ENCODE peak calls at places on chromosomes 5 and 9, in five cellular contexts. One of them, this sample, is unnamed.

GRCh38 chr9:34984049-34984448 is 5.5 kb upstream of the DNAJB5 start:
- DNase-seq in PC-3: peak; percentile 40
- DNase-seq in psoas muscle: no peak
- DNase-seq in keratinocyte: no peak
- DNase-seq in heart right ventricle: no peak
- DNase-seq in this sample: no peak

GRCh38 chr5:88772047-88772446 is 110.9 kb downstream of the MEF2C start:
- DNase-seq in PC-3: peak; percentile 13
- DNase-seq in psoas muscle: no peak
- DNase-seq in keratinocyte: no peak
- DNase-seq in heart right ventricle: no peak
- DNase-seq in this sample: no peak

GRCh38 chr9:97984188-97985057 is 1.3 kb downstream of the ANP32B start:
- DNase-seq in PC-3: peak; percentile 74
- DNase-seq in psoas muscle: peak; percentile 89
- DNase-seq in keratinocyte: no peak
- DNase-seq in heart right ventricle: peak; percentile 83
- DNase-seq in this sample: no peak

GRCh38 chr5:157917909-157918809 is 59.2 kb upstream of the CLINT1 start:
- DNase-seq in PC-3: peak; percentile 92
- DNase-seq in psoas muscle: peak; percentile 60
- DNase-seq in keratinocyte: peak; percentile 41
- DNase-seq in heart right ventricle: peak; percentile 57
- DNase-seq in this sample: peak; percentile 56

GRCh38 chr5:170315154-170315553 is 17.6 kb upstream of the LCP2 start:
- DNase-seq in PC-3: no peak
- DNase-seq in psoas muscle: peak; percentile 69
- DNase-seq in keratinocyte: no peak
- DNase-seq in heart right ventricle: peak; percentile 67
- DNase-seq in this sample: no peak

GRCh38 chr5:43017438-43017820 is 22.7 kb downstream of the ANXA2R start:
- DNase-seq in PC-3: peak; percentile 56
- DNase-seq in psoas muscle: peak; percentile 40
- DNase-seq in keratinocyte: no peak
- DNase-seq in heart right ventricle: peak; percentile 54
- DNase-seq in this sample: no peak

GRCh38 chr5:119439140-119439625 is 13.1 kb upstream of the HSD17B4 start:
- DNase-seq in PC-3: no peak
- DNase-seq in psoas muscle: no peak
- DNase-seq in keratinocyte: no peak
- DNase-seq in heart right ventricle: no peak
- DNase-seq in this sample: no peak

GRCh38 chr9:92489209-92489608 is 6.9 kb upstream of the ASPN start:
- DNase-seq in PC-3: peak; percentile 22
- DNase-seq in psoas muscle: no peak
- DNase-seq in keratinocyte: no peak
- DNase-seq in heart right ventricle: no peak
- DNase-seq in this sample: no peak

GRCh38 chr9:101625871-101626270 is 31.1 kb upstream of the PPP3R2 start:
- DNase-seq in PC-3: no peak
- DNase-seq in psoas muscle: peak; percentile 14
- DNase-seq in keratinocyte: no peak
- DNase-seq in heart right ventricle: no peak
- DNase-seq in this sample: no peak

GRCh38 chr5:41763096-41763495 is 107.1 kb downstream of the OXCT1 start:
- DNase-seq in PC-3: peak; percentile 32
- DNase-seq in psoas muscle: no peak
- DNase-seq in keratinocyte: no peak
- DNase-seq in heart right ventricle: no peak
- DNase-seq in this sample: no peak

GRCh38 chr5:34691326-34691725 is 35.2 kb downstream of the RAI14 start:
- DNase-seq in PC-3: peak; percentile 37
- DNase-seq in psoas muscle: no peak
- DNase-seq in keratinocyte: no peak
- DNase-seq in heart right ventricle: no peak
- DNase-seq in this sample: no peak

GRCh38 chr5:157575096-157575872 is at the start of gene ADAM19:
- DNase-seq in PC-3: peak; percentile 86
- DNase-seq in psoas muscle: peak; percentile 56
- DNase-seq in keratinocyte: no peak
- DNase-seq in heart right ventricle: peak; percentile 32
- DNase-seq in this sample: no peak

GRCh38 chr5:91438871-91439270 is 55.8 kb upstream of the ARRDC3 start:
- DNase-seq in PC-3: peak; percentile 41
- DNase-seq in psoas muscle: no peak
- DNase-seq in keratinocyte: no peak
- DNase-seq in heart right ventricle: no peak
- DNase-seq in this sample: no peak

GRCh38 chr9:2992427-2992826 is 148.5 kb upstream of the PUM3 start:
- DNase-seq in PC-3: no peak
- DNase-seq in psoas muscle: no peak
- DNase-seq in keratinocyte: no peak
- DNase-seq in heart right ventricle: no peak
- DNase-seq in this sample: no peak

DNA sequence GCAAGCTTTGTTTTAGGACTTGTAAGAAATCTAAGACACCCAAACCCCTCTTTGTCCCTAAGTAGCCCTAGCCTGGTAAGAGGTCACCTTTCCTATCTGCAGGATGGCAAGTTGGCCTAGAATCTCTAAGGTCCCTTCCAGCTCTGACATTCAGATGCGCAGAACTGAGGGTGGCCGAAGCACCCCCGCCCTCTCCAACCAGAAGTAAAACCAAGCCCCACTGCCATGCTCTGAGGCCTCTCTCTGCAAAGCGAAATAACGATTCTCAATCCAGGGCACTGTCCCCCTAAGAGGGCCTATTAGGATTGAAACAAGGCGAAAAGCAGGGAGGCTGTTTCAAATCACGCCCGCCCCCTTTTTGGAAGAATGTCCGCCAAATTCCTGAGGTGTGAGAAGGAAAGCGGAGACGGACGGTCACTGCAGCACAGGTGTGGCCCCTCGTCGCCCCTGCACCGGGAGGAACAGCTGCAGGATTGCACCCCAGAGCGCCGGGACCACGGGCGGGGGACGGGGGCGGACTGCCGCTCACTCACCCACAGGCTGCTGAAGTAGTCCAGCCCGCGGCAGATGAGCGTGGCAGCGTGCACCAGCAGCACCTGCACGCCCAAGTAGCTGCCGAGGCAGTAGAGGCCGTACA is 827 bp downstream of the TMEM245 start:
- DNase-seq in PC-3: peak; percentile 32
- DNase-seq in psoas muscle: no peak
- DNase-seq in keratinocyte: no peak
- DNase-seq in heart right ventricle: no peak
- DNase-seq in this sample: no peak
- H3K27ac ChIP-seq in PC-3: peak overlapping the region; percentile 77
- H3K27ac ChIP-seq in psoas muscle: peak overlapping the region; percentile 86
- H3K27ac ChIP-seq in keratinocyte: peak overlapping the region; percentile 94
- H3K27ac ChIP-seq in heart right ventricle: peak overlapping the region; percentile 87
- H3K27ac ChIP-seq in this sample: peak overlapping the region; percentile 78

DNA sequence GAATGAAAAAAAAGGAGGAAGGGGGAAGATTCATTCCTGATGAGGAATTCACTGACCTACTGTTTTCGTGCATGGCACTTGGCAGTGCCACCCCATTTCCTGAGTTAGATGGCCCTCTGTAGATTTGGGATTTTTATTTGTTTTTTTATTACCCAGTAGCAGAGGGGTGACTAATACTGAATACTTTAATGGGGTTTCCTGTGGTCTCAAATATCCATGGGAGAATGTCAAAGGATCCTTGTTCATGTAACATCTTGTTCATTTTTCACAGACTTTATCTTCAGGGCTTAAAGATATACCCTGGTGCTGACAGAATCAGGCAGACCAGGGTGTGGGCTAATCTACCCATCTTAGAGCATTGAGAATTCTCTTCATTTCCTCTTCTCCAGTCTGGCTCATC is 93.0 kb downstream of the MAMDC2 start:
- DNase-seq in PC-3: peak; percentile 76
- DNase-seq in psoas muscle: no peak
- DNase-seq in keratinocyte: no peak
- DNase-seq in heart right ventricle: no peak
- DNase-seq in this sample: no peak
- H3K27ac ChIP-seq in PC-3: peak overlapping the region; percentile 64
- H3K27ac ChIP-seq in psoas muscle: no peak overlapping the region
- H3K27ac ChIP-seq in keratinocyte: no peak overlapping the region
- H3K27ac ChIP-seq in heart right ventricle: no peak overlapping the region
- H3K27ac ChIP-seq in this sample: no peak overlapping the region

DNA sequence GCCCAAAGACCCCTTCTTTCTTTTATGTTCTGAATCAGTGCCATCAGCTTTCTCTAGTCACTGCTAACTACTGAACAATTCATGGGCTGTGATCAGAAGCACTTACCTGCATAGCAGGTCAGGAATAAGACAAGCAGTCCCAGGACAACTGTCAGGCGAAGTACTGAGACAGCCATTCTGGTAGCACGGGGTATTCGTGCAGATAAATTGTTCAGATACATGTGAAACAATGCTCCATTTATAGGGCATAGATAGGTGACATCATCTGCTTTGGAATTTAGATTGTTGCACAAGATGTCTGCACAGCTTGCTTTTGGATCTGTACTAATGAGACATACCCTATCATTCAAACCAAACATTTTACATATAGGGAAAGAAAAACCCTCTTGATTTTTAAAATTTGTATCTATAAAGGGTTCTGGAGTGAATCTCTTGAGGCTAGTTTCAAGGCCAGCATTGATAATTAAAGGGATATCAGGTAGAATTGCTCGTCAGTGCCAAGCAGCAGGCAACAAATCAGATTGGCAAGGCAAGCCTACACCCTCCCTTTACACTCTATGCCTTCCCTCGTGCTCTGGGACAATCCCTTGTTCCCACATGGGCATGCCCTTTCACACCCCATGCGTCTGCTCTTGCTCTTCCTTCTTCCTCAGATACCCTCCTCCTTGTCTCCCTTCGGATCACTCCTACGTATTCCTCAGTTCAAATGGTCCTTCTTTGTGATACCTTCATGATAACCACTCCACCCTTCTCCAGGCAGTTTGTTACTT is at the start of gene C5orf46:
- DNase-seq in PC-3: peak; percentile 96
- DNase-seq in psoas muscle: no peak
- DNase-seq in keratinocyte: no peak
- DNase-seq in heart right ventricle: no peak
- DNase-seq in this sample: peak; percentile 39
- H3K27ac ChIP-seq in PC-3: peak within 1 kb of the TSS; percentile 94
- H3K27ac ChIP-seq in psoas muscle: no peak within 1 kb of the TSS
- H3K27ac ChIP-seq in keratinocyte: peak within 1 kb of the TSS; percentile 11
- H3K27ac ChIP-seq in heart right ventricle: no peak within 1 kb of the TSS
- H3K27ac ChIP-seq in this sample: peak within 1 kb of the TSS; percentile 38

DNA sequence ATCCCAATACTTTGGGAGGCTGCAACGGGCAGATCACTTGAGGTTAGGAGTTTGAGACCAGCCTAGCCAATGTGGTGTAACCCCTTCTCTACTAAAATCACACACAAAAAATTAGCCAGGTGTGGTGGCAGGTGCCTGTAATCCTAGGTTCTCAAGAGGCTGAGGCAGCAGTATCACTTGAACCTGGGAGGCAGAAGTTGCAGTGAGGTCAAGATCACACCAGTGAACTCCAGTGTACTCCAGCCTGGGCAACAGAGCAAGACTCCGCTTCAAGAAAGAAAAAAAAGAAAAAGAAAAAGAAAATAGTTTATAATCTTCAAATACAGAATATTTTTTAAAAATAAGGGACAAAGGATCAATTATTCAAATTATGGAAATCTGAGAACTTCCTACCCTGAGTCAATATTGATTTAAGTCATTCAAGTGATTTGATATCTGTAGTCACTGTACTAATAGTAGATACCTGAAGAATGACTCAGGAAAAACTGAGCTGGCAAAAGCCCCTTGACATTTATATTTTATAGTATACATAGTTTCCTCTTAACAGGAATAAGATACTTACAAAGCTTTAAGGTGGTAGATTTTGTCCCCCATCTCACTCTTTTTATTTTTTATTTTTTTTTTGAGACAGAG is 61.8 kb downstream of the PTBP3 start:
- DNase-seq in PC-3: peak; percentile 83
- DNase-seq in psoas muscle: no peak
- DNase-seq in keratinocyte: no peak
- DNase-seq in heart right ventricle: no peak
- DNase-seq in this sample: no peak
- H3K27ac ChIP-seq in PC-3: peak overlapping the region; percentile 89
- H3K27ac ChIP-seq in psoas muscle: no peak overlapping the region
- H3K27ac ChIP-seq in keratinocyte: no peak overlapping the region
- H3K27ac ChIP-seq in heart right ventricle: no peak overlapping the region
- H3K27ac ChIP-seq in this sample: peak overlapping the region; percentile 8

GRCh38 chr9:107755267-107755666 is 265.7 kb upstream of the KLF4 start:
- DNase-seq in PC-3: peak; percentile 92
- DNase-seq in psoas muscle: no peak
- DNase-seq in keratinocyte: peak; percentile 84
- DNase-seq in heart right ventricle: no peak
- DNase-seq in this sample: peak; percentile 51
- H3K27ac ChIP-seq in PC-3: peak overlapping the region; percentile 89
- H3K27ac ChIP-seq in psoas muscle: no peak overlapping the region
- H3K27ac ChIP-seq in keratinocyte: peak overlapping the region; percentile 4
- H3K27ac ChIP-seq in heart right ventricle: no peak overlapping the region
- H3K27ac ChIP-seq in this sample: peak overlapping the region; percentile 88

This sample was measured in epithelial cell of prostate.